ENCODE peak calls at places on chromosomes 5 and 9, in six cellular contexts. One of them, this sample, is unnamed.

GRCh38 chr9:73775757-73776156 is 624.1 kb downstream of the ANXA1 start:
- DNase-seq in ovary: no peak
- DNase-seq in transverse colon: no peak
- DNase-seq in gastrocnemius medialis: no peak
- DNase-seq in heart left ventricle: no peak
- DNase-seq in IMR-90: no peak
- DNase-seq in this sample: no peak

GRCh38 chr9:18059043-18059442 is 414.9 kb upstream of the ADAMTSL1 start:
- DNase-seq in ovary: no peak
- DNase-seq in transverse colon: no peak
- DNase-seq in gastrocnemius medialis: no peak
- DNase-seq in heart left ventricle: no peak
- DNase-seq in IMR-90: no peak
- DNase-seq in this sample: no peak

GRCh38 chr9:38016375-38017120 is 52.5 kb downstream of the SHB start:
- DNase-seq in ovary: no peak
- DNase-seq in transverse colon: no peak
- DNase-seq in gastrocnemius medialis: no peak
- DNase-seq in heart left ventricle: no peak
- DNase-seq in IMR-90: peak; percentile 63
- DNase-seq in this sample: peak; percentile 67

GRCh38 chr5:132190161-132190817 is 37.4 kb downstream of the P4HA2 start:
- DNase-seq in ovary: no peak
- DNase-seq in transverse colon: no peak
- DNase-seq in gastrocnemius medialis: no peak
- DNase-seq in heart left ventricle: no peak
- DNase-seq in IMR-90: peak; percentile 81
- DNase-seq in this sample: no peak

GRCh38 chr9:13948037-13948436 is 365.9 kb downstream of the NFIB start:
- DNase-seq in ovary: no peak
- DNase-seq in transverse colon: no peak
- DNase-seq in gastrocnemius medialis: no peak
- DNase-seq in heart left ventricle: no peak
- DNase-seq in IMR-90: no peak
- DNase-seq in this sample: no peak

GRCh38 chr5:149422429-149423286 is 43.6 kb upstream of the IL17B start:
- DNase-seq in ovary: peak; percentile 91
- DNase-seq in transverse colon: peak; percentile 47
- DNase-seq in gastrocnemius medialis: no peak
- DNase-seq in heart left ventricle: peak; percentile 91
- DNase-seq in IMR-90: peak; percentile 95
- DNase-seq in this sample: peak; percentile 90

GRCh38 chr5:14672508-14673394 is 8.2 kb downstream of the OTULIN start:
- DNase-seq in ovary: no peak
- DNase-seq in transverse colon: no peak
- DNase-seq in gastrocnemius medialis: no peak
- DNase-seq in heart left ventricle: peak; percentile 45
- DNase-seq in IMR-90: peak; percentile 35
- DNase-seq in this sample: no peak

GRCh38 chr9:127360829-127361228 is 36.1 kb upstream of the SLC2A8 start:
- DNase-seq in ovary: no peak
- DNase-seq in transverse colon: no peak
- DNase-seq in gastrocnemius medialis: no peak
- DNase-seq in heart left ventricle: no peak
- DNase-seq in IMR-90: peak; percentile 20
- DNase-seq in this sample: peak; percentile 30

GRCh38 chr9:69599232-69599971 is 72.8 kb downstream of the APBA1 start:
- DNase-seq in ovary: no peak
- DNase-seq in transverse colon: no peak
- DNase-seq in gastrocnemius medialis: no peak
- DNase-seq in heart left ventricle: no peak
- DNase-seq in IMR-90: no peak
- DNase-seq in this sample: no peak

GRCh38 chr9:88108779-88109178 is 29.5 kb downstream of the SPATA31C2 start:
- DNase-seq in ovary: no peak
- DNase-seq in transverse colon: no peak
- DNase-seq in gastrocnemius medialis: no peak
- DNase-seq in heart left ventricle: no peak
- DNase-seq in IMR-90: no peak
- DNase-seq in this sample: no peak

GRCh38 chr9:121817476-121817875 is 166.0 kb downstream of the DAB2IP start:
- DNase-seq in ovary: no peak
- DNase-seq in transverse colon: no peak
- DNase-seq in gastrocnemius medialis: no peak
- DNase-seq in heart left ventricle: no peak
- DNase-seq in IMR-90: no peak
- DNase-seq in this sample: no peak

GRCh38 chr5:140992878-140993277 is 26.6 kb downstream of the PCDHAC2 start:
- DNase-seq in ovary: no peak
- DNase-seq in transverse colon: no peak
- DNase-seq in gastrocnemius medialis: no peak
- DNase-seq in heart left ventricle: no peak
- DNase-seq in IMR-90: no peak
- DNase-seq in this sample: no peak

GRCh38 chr5:77400645-77401044 is 91.5 kb downstream of the WDR41 start:
- DNase-seq in ovary: no peak
- DNase-seq in transverse colon: no peak
- DNase-seq in gastrocnemius medialis: no peak
- DNase-seq in heart left ventricle: no peak
- DNase-seq in IMR-90: peak; percentile 17
- DNase-seq in this sample: no peak

GRCh38 chr5:141382469-141383294 is at the start of gene PCDHGA7:
- DNase-seq in ovary: no peak
- DNase-seq in transverse colon: no peak
- DNase-seq in gastrocnemius medialis: no peak
- DNase-seq in heart left ventricle: no peak
- DNase-seq in IMR-90: peak; percentile 57
- DNase-seq in this sample: no peak

GRCh38 chr5:59724482-59725392 is 168.8 kb downstream of the PDE4D start:
- DNase-seq in ovary: no peak
- DNase-seq in transverse colon: peak; percentile 26
- DNase-seq in gastrocnemius medialis: no peak
- DNase-seq in heart left ventricle: no peak
- DNase-seq in IMR-90: peak; percentile 36
- DNase-seq in this sample: no peak

GRCh38 chr9:69223605-69224004 is 49.5 kb downstream of the TJP2 start:
- DNase-seq in ovary: peak; percentile 51
- DNase-seq in transverse colon: no peak
- DNase-seq in gastrocnemius medialis: no peak
- DNase-seq in heart left ventricle: peak; percentile 45
- DNase-seq in IMR-90: peak; percentile 70
- DNase-seq in this sample: no peak

GRCh38 chr9:69582018-69582417 is 90.2 kb downstream of the APBA1 start:
- DNase-seq in ovary: no peak
- DNase-seq in transverse colon: no peak
- DNase-seq in gastrocnemius medialis: no peak
- DNase-seq in heart left ventricle: no peak
- DNase-seq in IMR-90: no peak
- DNase-seq in this sample: no peak

GRCh38 chr9:28365020-28365640 is 791.8 kb upstream of the C9orf72 start:
- DNase-seq in ovary: no peak
- DNase-seq in transverse colon: no peak
- DNase-seq in gastrocnemius medialis: no peak
- DNase-seq in heart left ventricle: no peak
- DNase-seq in IMR-90: no peak
- DNase-seq in this sample: no peak

GRCh38 chr9:134704499-134704898 is 62.9 kb downstream of the COL5A1 start:
- DNase-seq in ovary: no peak
- DNase-seq in transverse colon: no peak
- DNase-seq in gastrocnemius medialis: no peak
- DNase-seq in heart left ventricle: no peak
- DNase-seq in IMR-90: no peak
- DNase-seq in this sample: no peak

GRCh38 chr5:9251379-9251980 is 294.4 kb downstream of the SEMA5A start:
- DNase-seq in ovary: no peak
- DNase-seq in transverse colon: no peak
- DNase-seq in gastrocnemius medialis: no peak
- DNase-seq in heart left ventricle: no peak
- DNase-seq in IMR-90: peak; percentile 80
- DNase-seq in this sample: no peak

GRCh38 chr5:68067353-68067752 is 148.2 kb upstream of the PIK3R1 start:
- DNase-seq in ovary: no peak
- DNase-seq in transverse colon: no peak
- DNase-seq in gastrocnemius medialis: no peak
- DNase-seq in heart left ventricle: no peak
- DNase-seq in IMR-90: no peak
- DNase-seq in this sample: no peak

GRCh38 chr5:57989378-57989777 is 470.5 kb downstream of the PLK2 start:
- DNase-seq in ovary: no peak
- DNase-seq in transverse colon: no peak
- DNase-seq in gastrocnemius medialis: no peak
- DNase-seq in heart left ventricle: no peak
- DNase-seq in IMR-90: peak; percentile 56
- DNase-seq in this sample: no peak

GRCh38 chr5:58011301-58011700 is 448.6 kb downstream of the PLK2 start:
- DNase-seq in ovary: no peak
- DNase-seq in transverse colon: no peak
- DNase-seq in gastrocnemius medialis: no peak
- DNase-seq in heart left ventricle: no peak
- DNase-seq in IMR-90: no peak
- DNase-seq in this sample: no peak

GRCh38 chr5:1840741-1841521 is 39.7 kb downstream of the NDUFS6 start:
- DNase-seq in ovary: no peak
- DNase-seq in transverse colon: no peak
- DNase-seq in gastrocnemius medialis: no peak
- DNase-seq in heart left ventricle: peak; percentile 71
- DNase-seq in IMR-90: no peak
- DNase-seq in this sample: no peak

GRCh38 chr5:87069974-87070608 is 197.6 kb upstream of the RASA1 start:
- DNase-seq in ovary: no peak
- DNase-seq in transverse colon: peak; percentile 49
- DNase-seq in gastrocnemius medialis: no peak
- DNase-seq in heart left ventricle: no peak
- DNase-seq in IMR-90: peak; percentile 77
- DNase-seq in this sample: no peak

GRCh38 chr9:124621371-124622328 is 114.5 kb upstream of the NR5A1 start:
- DNase-seq in ovary: no peak
- DNase-seq in transverse colon: no peak
- DNase-seq in gastrocnemius medialis: no peak
- DNase-seq in heart left ventricle: no peak
- DNase-seq in IMR-90: peak; percentile 37
- DNase-seq in this sample: no peak

DNA sequence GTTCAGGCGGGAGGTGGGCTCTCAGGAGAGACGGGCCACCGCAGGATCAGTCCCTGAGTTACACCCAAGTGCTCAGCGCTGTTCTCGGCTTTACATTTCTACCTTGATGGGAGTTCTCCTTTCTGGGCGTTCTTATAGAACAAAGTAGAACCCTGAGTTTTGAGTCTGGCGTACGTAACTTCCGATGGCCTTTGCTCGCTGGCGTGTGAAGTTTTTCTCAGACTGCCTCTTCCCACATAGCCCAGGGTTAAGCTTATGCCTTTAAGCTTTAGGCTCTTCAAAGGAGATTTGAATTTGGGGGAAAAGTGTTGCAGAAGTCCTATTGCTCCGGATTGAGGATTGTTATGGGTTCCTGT is 13.7 kb upstream of the FBP2 start:
- DNase-seq in ovary: no peak
- DNase-seq in transverse colon: no peak
- DNase-seq in gastrocnemius medialis: no peak
- DNase-seq in heart left ventricle: no peak
- DNase-seq in IMR-90: no peak
- DNase-seq in this sample: no peak
- H3K27ac ChIP-seq in ovary: no peak overlapping the region
- H3K27ac ChIP-seq in transverse colon: peak overlapping the region; percentile 85
- H3K27ac ChIP-seq in gastrocnemius medialis: no peak overlapping the region
- H3K27ac ChIP-seq in heart left ventricle: no peak overlapping the region
- H3K27ac ChIP-seq in IMR-90: no peak overlapping the region
- H3K27ac ChIP-seq in this sample: no peak overlapping the region

DNA sequence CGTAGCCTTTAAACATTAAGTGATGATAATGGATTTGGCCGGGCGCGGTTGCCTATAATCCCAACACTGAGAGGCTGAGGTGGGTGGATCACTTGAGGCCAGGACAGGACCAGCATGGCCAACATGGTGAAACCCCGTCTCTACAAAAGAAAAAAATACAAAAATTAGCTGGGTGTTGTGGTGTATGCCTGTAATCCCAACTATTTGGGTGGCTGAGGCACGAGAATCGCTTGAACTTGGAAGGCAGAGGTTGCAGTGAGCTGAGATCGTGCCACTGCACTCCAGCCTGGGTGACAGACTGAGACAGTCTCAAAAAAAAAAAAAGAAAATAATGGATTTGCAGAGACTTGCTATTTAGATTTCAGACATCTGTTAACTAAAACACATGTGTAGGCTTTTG is 9.2 kb upstream of the MATR3 start:
- DNase-seq in ovary: no peak
- DNase-seq in transverse colon: no peak
- DNase-seq in gastrocnemius medialis: no peak
- DNase-seq in heart left ventricle: no peak
- DNase-seq in IMR-90: no peak
- DNase-seq in this sample: no peak
- TF ChIP-seq POLR2A in ovary: no peak
- TF ChIP-seq POLR2A in transverse colon: no peak
- TF ChIP-seq POLR2A in gastrocnemius medialis: no peak
- TF ChIP-seq POLR2A in heart left ventricle: no peak
- TF ChIP-seq POLR2A in IMR-90: no peak
- TF ChIP-seq POLR2A in this sample: no peak

DNA sequence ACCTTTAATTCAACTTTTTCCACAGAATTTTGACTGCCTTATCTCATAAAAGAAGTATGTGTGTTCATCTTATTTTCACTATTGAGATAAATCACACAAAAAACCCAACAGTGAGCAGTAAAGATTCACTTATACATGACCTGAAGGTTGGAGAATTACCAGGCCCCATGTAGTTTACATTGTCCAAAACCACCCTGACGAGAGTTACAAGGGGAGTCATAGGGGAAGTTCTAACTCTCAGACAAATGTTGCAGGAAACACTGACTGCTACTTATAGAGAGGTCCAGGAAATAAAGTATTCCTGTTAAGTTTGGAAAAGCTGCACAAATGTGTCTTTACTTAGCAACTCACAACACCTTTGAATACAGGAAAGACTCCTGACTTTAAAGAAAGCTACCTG is 14.1 kb downstream of the SPATA9 start:
- DNase-seq in ovary: no peak
- DNase-seq in transverse colon: no peak
- DNase-seq in gastrocnemius medialis: no peak
- DNase-seq in heart left ventricle: no peak
- DNase-seq in IMR-90: peak; percentile 68
- DNase-seq in this sample: no peak
- H3K27ac ChIP-seq in ovary: no peak overlapping the region
- H3K27ac ChIP-seq in transverse colon: peak overlapping the region; percentile 87
- H3K27ac ChIP-seq in gastrocnemius medialis: peak overlapping the region; percentile 82
- H3K27ac ChIP-seq in heart left ventricle: no peak overlapping the region
- H3K27ac ChIP-seq in IMR-90: no peak overlapping the region
- H3K27ac ChIP-seq in this sample: peak overlapping the region; percentile 40

DNA sequence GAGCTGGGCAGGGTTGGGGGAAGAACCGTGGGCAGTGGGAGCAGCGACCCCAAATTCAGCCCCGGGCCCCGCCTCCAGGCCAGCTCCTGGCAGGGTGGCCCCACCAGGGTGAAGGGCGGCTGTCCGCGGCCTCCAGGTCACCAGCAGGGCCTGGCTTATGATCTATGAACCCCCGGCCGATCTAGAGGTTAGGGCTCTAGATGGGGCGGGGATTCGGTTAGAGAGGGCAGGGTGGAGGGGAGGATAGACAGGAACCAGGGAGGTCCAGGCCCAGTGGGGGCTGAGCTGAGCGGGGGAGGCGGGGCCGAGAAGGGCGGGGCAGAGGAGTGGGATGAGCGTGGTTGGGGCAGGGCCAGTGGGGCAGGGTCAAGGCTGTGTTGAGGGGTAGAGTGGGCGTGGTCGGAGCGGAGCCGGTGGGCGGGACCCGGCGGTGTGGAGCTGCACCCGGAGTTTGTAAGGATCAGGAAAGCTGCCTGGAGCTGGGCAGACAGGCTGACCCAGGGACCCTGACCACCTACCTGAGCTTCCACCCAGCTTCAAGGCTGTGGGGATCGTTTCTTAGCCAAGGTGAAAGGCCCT is 29.3 kb upstream of the OBP2B start:
- DNase-seq in ovary: peak; percentile 99
- DNase-seq in transverse colon: peak; percentile 94
- DNase-seq in gastrocnemius medialis: peak; percentile 36
- DNase-seq in heart left ventricle: peak; percentile 93
- DNase-seq in IMR-90: no peak
- DNase-seq in this sample: peak; percentile 81
- TF ChIP-seq POLR2A in ovary: peak; percentile 20
- TF ChIP-seq POLR2A in transverse colon: no peak
- TF ChIP-seq POLR2A in gastrocnemius medialis: no peak
- TF ChIP-seq POLR2A in heart left ventricle: no peak
- TF ChIP-seq POLR2A in IMR-90: no peak
- TF ChIP-seq POLR2A in this sample: no peak

This sample was measured in uterus.